ENCODE peak calls at places on chromosome 11, in eight cellular contexts. P is left ventricle myocardium inferior; W is CD4-positive, CD25-positive, alpha-beta regulatory T cell; N is keratinocyte; Q is IMR-90; G is CD8-positive, alpha-beta memory T cell; V is uterus; L is cardiac muscle cell. M is an unnamed sample. For H3K36me3, the result is how much of the 10 kb centered on the place peaks cover.

GRCh38 chr11:99795999-99796398 is 775.2 kb downstream of the CNTN5 start:
- DNase-seq in P (no peak), W (no peak), N (no peak), Q (no peak), G (no peak), V (no peak), L (no peak), M (no peak)

GRCh38 chr11:95506777-95507176 is 275.8 kb upstream of the SESN3 start:
- DNase-seq in P (no peak), W (no peak), N (no peak), Q (no peak), G (no peak), V (no peak), L (peak), M (no peak)

GRCh38 chr11:125176866-125177265 is 12.3 kb downstream of the PKNOX2 start:
- DNase-seq in P (no peak), W (no peak), N (no peak), Q (no peak), G (no peak), V (no peak), L (no peak), M (no peak)

GRCh38 chr11:54927704-54928103 is 221.1 kb downstream of the OR4A5 start:
- DNase-seq in P (no peak), W (no peak), N (no peak), Q (no peak), G (no peak), V (no peak), L (no peak), M (no peak)

GRCh38 chr11:126122863-126123262 is 60.2 kb upstream of the CDON start:
- DNase-seq in P (no peak), W (no peak), N (no peak), Q (no peak), G (no peak), V (peak), L (no peak), M (no peak)

GRCh38 chr11:30107899-30108298 is 91.1 kb upstream of the KCNA4 start:
- DNase-seq in P (no peak), W (no peak), N (no peak), Q (peak), G (no peak), V (no peak), L (peak), M (no peak)

GRCh38 chr11:20364412-20364792 is 888 bp downstream of the HTATIP2 start:
- DNase-seq in P (no peak), W (no peak), N (no peak), Q (no peak), G (no peak), V (no peak), L (no peak), M (no peak)

GRCh38 chr11:44832452-44832851 is 105.7 kb downstream of the TSPAN18 start:
- DNase-seq in P (no peak), W (no peak), N (no peak), Q (no peak), G (no peak), V (no peak), L (no peak), M (no peak)

GRCh38 chr11:109914809-109915653 is 178.2 kb upstream of the ZC3H12C start:
- DNase-seq in P (no peak), W (no peak), N (no peak), Q (peak), G (no peak), V (no peak), L (peak), M (no peak)

GRCh38 chr11:21411114-21411513 is 741.7 kb downstream of the NELL1 start:
- DNase-seq in P (no peak), W (no peak), N (no peak), Q (no peak), G (no peak), V (no peak), L (no peak), M (no peak)

GRCh38 chr11:43923327-43924111 is 18.9 kb upstream of the C11orf96 start:
- DNase-seq in P (peak), W (no peak), N (no peak), Q (peak), G (no peak), V (peak), L (peak), M (no peak)

GRCh38 chr11:67436459-67437081 is 912 bp downstream of the PTPRCAP start:
- DNase-seq in P (no peak), W (no peak), N (no peak), Q (no peak), G (peak), V (peak), L (peak), M (peak)

GRCh38 chr11:67002297-67002913 is 20.5 kb upstream of the SYT12 start:
- DNase-seq in P (no peak), W (no peak), N (no peak), Q (no peak), G (no peak), V (no peak), L (no peak), M (no peak)

GRCh38 chr11:115606223-115607220 is 102.3 kb upstream of the CADM1 start:
- DNase-seq in P (peak), W (no peak), N (no peak), Q (peak), G (no peak), V (peak), L (peak), M (no peak)

GRCh38 chr11:76453248-76453647 is 8.4 kb downstream of the EMSY start:
- DNase-seq in P (no peak), W (no peak), N (no peak), Q (peak), G (no peak), V (no peak), L (no peak), M (no peak)

GRCh38 chr11:67165595-67165994 is 46.5 kb downstream of the KDM2A start:
- DNase-seq in P (no peak), W (no peak), N (no peak), Q (no peak), G (no peak), V (no peak), L (no peak), M (no peak)

GRCh38 chr11:56412396-56412795 is at the start of gene OR5AL1:
- DNase-seq in P (no peak), W (no peak), N (no peak), Q (no peak), G (no peak), V (no peak), L (no peak), M (no peak)

GRCh38 chr11:126476256-126476970 is 120.9 kb downstream of the ST3GAL4 start:
- DNase-seq in P (no peak), W (no peak), N (no peak), Q (no peak), G (no peak), V (no peak), L (no peak), M (no peak)

GRCh38 chr11:66313321-66314185 is 3.3 kb downstream of the CD248 start:
- DNase-seq in P (peak), W (no peak), N (no peak), Q (peak), G (no peak), V (peak), L (peak), M (no peak)

GRCh38 chr11:83502041-83502440 is 215.9 kb upstream of the CCDC90B start:
- DNase-seq in P (no peak), W (no peak), N (no peak), Q (no peak), G (no peak), V (no peak), L (no peak), M (no peak)

GRCh38 chr11:313787-314547 is at the start of gene IFITM1:
- DNase-seq in P (no peak), W (no peak), N (no peak), Q (peak), G (peak), V (peak), L (peak), M (peak)

GRCh38 chr11:64102005-64102738 is 63.7 kb downstream of the MACROD1 start:
- DNase-seq in P (no peak), W (no peak), N (no peak), Q (no peak), G (no peak), V (no peak), L (no peak), M (no peak)

GRCh38 chr11:111602865-111603632 is 800 bp downstream of the SIK2 start:
- DNase-seq in P (no peak), W (peak), N (no peak), Q (peak), G (peak), V (peak), L (peak), M (peak)

GRCh38 chr11:65357856-65358356 is 3.4 kb downstream of the TIGD3 start:
- DNase-seq in P (peak), W (no peak), N (no peak), Q (no peak), G (no peak), V (no peak), L (peak), M (no peak)

DNA sequence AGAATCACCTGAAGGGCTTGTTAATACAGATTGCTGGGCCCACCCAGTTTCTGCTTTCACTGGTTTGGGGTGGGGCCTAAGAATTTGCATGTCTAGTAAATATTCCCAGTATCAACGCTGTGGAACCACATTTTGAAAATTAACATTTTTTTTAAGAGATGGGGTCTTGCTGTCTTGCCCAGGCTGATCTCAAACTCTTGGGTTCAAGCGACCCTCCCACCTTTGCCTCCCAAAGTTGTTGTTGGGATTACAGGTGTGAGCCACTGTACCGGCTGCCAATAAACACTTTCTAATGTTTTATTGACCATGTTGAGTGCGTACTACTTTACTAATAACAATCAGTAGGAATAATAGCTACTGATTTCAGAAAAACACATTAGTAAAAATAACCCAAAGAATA is 2.5 kb downstream of the EIF4G2 start:
- DNase-seq in P (no peak), W (no peak), N (no peak), Q (no peak), G (no peak), V (no peak), L (no peak), M (no peak)
- H3K36me3 ChIP-seq in P (half or more), W (half or more), N (under half), Q (half or more), G (half or more), V (under half), L (half or more), M (under half)

DNA sequence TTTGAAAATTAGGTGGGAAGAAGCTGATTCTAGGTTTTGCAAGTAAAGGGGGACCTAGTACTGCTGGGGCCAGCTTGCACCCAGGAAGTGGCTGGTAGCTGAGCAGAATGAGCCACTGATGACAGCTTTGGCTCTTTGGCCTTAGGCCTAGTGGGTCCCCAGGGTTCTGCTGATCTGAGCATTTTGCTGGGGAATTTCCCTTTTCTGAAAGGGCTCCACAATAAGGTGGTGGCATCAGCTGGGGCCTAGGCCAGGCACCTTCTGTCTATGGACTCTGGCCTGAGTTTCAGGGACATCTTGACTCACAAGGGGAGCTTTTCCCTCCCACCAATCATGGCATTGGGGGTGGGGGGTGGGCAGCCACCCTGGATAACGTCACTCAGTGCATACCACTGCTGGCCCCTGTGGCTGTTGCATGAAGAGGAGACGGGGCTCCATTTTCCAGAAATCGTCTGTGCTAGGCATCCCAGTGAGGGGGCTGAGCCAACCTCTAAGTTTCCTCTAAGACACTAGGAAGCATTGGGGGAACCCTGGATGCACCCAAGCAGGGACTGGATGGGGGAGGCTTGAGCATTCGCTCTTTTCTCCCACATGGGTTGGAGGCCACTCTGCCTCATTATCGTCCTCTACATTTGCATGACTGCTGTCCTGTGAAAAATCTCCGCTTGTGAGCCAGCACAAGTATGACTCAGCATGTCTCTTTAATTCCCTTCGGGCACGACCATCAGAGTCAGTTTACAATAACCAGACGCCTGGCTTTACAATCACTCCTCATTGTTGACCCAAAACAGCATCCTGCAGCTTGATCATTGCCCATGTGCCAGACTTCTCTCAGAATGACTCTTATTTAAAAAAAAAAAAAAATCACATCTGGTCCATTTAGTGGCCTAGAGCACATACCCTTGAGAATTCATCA is 145.0 kb upstream of the THY1 start:
- DNase-seq in P (no peak), W (no peak), N (no peak), Q (peak), G (no peak), V (peak), L (peak), M (no peak)
- H3K27ac ChIP-seq in P (peak), W (no peak), N (no peak), Q (peak), G (no peak), V (no peak), L (no peak), M (no peak)

GRCh38 chr11:13939952-13940610 is 22.4 kb upstream of the SPON1 start:
- DNase-seq in P (no peak), W (no peak), N (peak), Q (no peak), G (no peak), V (no peak), L (no peak), M (no peak)
- H3K36me3 ChIP-seq in P (under half), W (under half), N (under half), Q (under half), G (under half), V (under half), L (under half), M (under half)

DNA sequence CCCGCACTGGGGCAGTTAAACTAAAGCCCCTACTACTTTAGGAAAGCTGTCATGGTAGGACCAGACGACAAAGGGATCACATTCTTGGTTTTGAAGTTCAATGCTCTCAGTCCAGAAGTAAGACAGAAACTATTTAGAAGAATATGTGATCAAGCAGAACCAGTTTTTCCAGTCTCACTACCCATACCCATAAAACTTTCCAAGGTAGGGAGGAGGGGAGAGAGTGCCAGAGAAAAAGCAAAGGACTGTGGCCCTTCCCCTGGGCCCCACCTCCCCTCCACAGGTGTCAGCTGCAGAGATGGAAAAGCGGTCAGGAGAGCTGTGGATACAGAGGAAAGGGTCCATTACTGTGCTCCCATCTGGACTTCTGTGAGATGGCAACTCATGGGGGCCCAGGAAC is 587.1 kb downstream of the SOX6 start:
- DNase-seq in P (no peak), W (no peak), N (no peak), Q (no peak), G (no peak), V (no peak), L (no peak), M (no peak)
- H3K27ac ChIP-seq in P (no peak), W (no peak), N (no peak), Q (no peak), G (no peak), V (no peak), L (no peak), M (no peak)

GRCh38 chr11:69311767-69312385 is 17.9 kb downstream of the MYEOV start:
- DNase-seq in P (no peak), W (no peak), N (no peak), Q (no peak), G (no peak), V (no peak), L (peak), M (peak)
- H3K36me3 ChIP-seq in P (under half), W (under half), N (under half), Q (under half), G (under half), V (under half), L (under half), M (under half)

GRCh38 chr11:73528420-73528819 is 69.5 kb downstream of the FAM168A start:
- DNase-seq in P (no peak), W (no peak), N (no peak), Q (no peak), G (no peak), V (no peak), L (no peak), M (no peak)
- H3K27ac ChIP-seq in P (peak), W (no peak), N (no peak), Q (no peak), G (no peak), V (no peak), L (peak), M (no peak)

GRCh38 chr11:4127357-4127756 is 32.8 kb downstream of the RRM1 start:
- DNase-seq in P (no peak), W (no peak), N (no peak), Q (no peak), G (no peak), V (no peak), L (no peak), M (no peak)
- H3K36me3 ChIP-seq in P (half or more), W (half or more), N (under half), Q (under half), G (under half), V (under half), L (under half), M (under half)